ENCODE peak calls at places on chromosomes 5 and 9, in seven cellular contexts. H is IMR-90, F is H9, V is H1, I is trophoblast cell, U is mesenchymal stem cell, S is mesendoderm. P is an unnamed sample.

GRCh38 chr5:110377411-110378392 is 348.8 kb downstream of the TMEM232 start:
- DNase-seq in H (peak), F (no peak), V (no peak), I (peak), U (peak), S (peak), P (no peak)

GRCh38 chr5:20286512-20286911 is 298.5 kb upstream of the CDH18 start:
- DNase-seq in H (peak), F (no peak), V (no peak), I (no peak), U (no peak), S (no peak), P (no peak)

GRCh38 chr9:36781532-36781931 is 208.8 kb downstream of the MELK start:
- DNase-seq in H (peak), F (no peak), V (no peak), I (peak), U (no peak), S (no peak), P (no peak)

GRCh38 chr5:150317048-150318003 is 14.6 kb upstream of the ARSI start:
- DNase-seq in H (peak), F (peak), V (no peak), I (peak), U (peak), S (peak), P (no peak)

GRCh38 chr9:86600291-86600690 is 246.1 kb upstream of the TUT7 start:
- DNase-seq in H (peak), F (no peak), V (no peak), I (peak), U (peak), S (peak), P (no peak)

GRCh38 chr5:17444496-17444895 is 53.5 kb upstream of the TAF11L2 start:
- DNase-seq in H (peak), F (no peak), V (no peak), I (no peak), U (no peak), S (no peak), P (no peak)

GRCh38 chr5:33588654-33589372 is 148.0 kb downstream of the TARS1 start:
- DNase-seq in H (no peak), F (peak), V (peak), I (peak), U (no peak), S (peak), P (no peak)

GRCh38 chr5:7622498-7622897 is 226.6 kb downstream of the ADCY2 start:
- DNase-seq in H (no peak), F (no peak), V (no peak), I (no peak), U (no peak), S (no peak), P (no peak)

GRCh38 chr5:179431221-179431620 is 86.0 kb upstream of the ADAMTS2 start:
- DNase-seq in H (no peak), F (no peak), V (no peak), I (no peak), U (no peak), S (no peak), P (no peak)

GRCh38 chr9:16152276-16153065 is 599.6 kb downstream of the CCDC171 start:
- DNase-seq in H (no peak), F (no peak), V (no peak), I (no peak), U (no peak), S (no peak), P (no peak)

GRCh38 chr9:96331236-96331947 is 29.4 kb upstream of the HSD17B3 start:
- DNase-seq in H (peak), F (no peak), V (no peak), I (peak), U (no peak), S (peak), P (no peak)

GRCh38 chr5:36661446-36662220 is 55.2 kb downstream of the SLC1A3 start:
- DNase-seq in H (no peak), F (no peak), V (no peak), I (peak), U (no peak), S (no peak), P (no peak)

GRCh38 chr5:61821561-61821960 is 484.4 kb upstream of the KIF2A start:
- DNase-seq in H (no peak), F (no peak), V (no peak), I (no peak), U (no peak), S (no peak), P (no peak)

GRCh38 chr5:61827445-61827975 is 478.5 kb upstream of the KIF2A start:
- DNase-seq in H (no peak), F (no peak), V (no peak), I (peak), U (no peak), S (no peak), P (no peak)

GRCh38 chr5:61822584-61822983 is 483.4 kb upstream of the KIF2A start:
- DNase-seq in H (no peak), F (no peak), V (no peak), I (no peak), U (no peak), S (no peak), P (no peak)

GRCh38 chr5:61824396-61824795 is 481.6 kb upstream of the KIF2A start:
- DNase-seq in H (no peak), F (no peak), V (no peak), I (no peak), U (no peak), S (no peak), P (no peak)

DNA sequence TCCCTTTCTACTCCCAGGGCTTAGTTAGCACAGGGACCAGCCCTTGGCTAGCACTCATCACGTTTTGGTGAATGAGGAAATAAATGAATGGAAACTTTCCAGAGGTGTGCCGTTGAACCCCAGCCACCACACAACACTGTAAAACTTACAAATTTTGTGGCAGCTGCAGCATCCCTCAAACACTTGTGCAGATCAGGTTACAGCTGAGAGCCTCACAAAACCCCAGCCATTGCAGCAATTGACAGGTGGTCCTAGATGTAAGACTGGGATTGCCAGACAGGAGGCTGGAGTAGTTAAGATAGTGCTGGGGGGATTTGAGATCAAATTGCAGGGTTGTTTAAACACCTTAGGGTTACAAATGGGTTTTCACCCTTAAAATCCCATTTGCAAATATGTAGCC is 482.2 kb upstream of the KIF2A start:
- DNase-seq in H (no peak), F (no peak), V (no peak), I (no peak), U (no peak), S (no peak), P (no peak)
- H2BK5ac ChIP-seq in H (no peak), F (no peak), V (no peak), I (no peak), U (no peak), S (no peak), P (no peak)

GRCh38 chr9:119400607-119401006 is 31.4 kb upstream of the BRINP1 start:
- DNase-seq in H (no peak), F (no peak), V (no peak), I (no peak), U (no peak), S (no peak), P (no peak)
- H2BK5ac ChIP-seq in H (no peak), F (no peak), V (no peak), I (no peak), U (no peak), S (no peak), P (no peak)

GRCh38 chr5:176827736-176828415 is 17.5 kb downstream of the UNC5A start:
- DNase-seq in H (no peak), F (no peak), V (no peak), I (no peak), U (no peak), S (no peak), P (no peak)
- H2BK5ac ChIP-seq in H (no peak), F (no peak), V (no peak), I (no peak), U (no peak), S (no peak), P (peak)

DNA sequence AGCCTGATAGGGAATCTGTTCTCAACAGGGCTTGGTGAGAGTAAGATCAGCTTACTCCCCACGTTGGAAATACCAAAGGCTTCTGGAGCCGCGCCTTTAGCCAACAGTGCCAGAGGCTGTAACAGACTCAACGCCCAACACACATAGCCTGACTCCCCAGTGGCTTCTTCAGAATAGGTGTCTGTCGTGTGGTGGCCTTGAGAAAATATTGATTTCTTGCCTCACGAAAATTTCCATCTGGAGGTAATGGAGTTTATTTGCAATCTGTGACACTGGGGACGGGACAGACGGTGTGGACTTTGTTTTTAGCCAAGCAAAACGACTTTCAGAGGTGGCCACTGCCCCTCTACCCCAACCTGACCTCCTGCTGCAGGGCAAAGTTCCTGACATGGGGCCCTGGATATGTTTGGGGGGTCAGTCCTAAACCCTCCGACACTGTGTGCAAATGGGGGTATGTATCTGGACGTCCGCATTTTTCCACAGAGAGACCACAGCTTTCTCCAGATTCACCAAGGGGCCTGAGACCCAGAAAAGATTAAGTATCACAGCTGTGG is 189.3 kb downstream of the CDK5RAP2 start:
- DNase-seq in H (no peak), F (no peak), V (no peak), I (no peak), U (no peak), S (no peak), P (no peak)
- H2BK5ac ChIP-seq in H (no peak), F (no peak), V (no peak), I (no peak), U (no peak), S (no peak), P (no peak)

GRCh38 chr5:116666901-116667300 is 92.3 kb upstream of the SEMA6A start:
- DNase-seq in H (no peak), F (no peak), V (no peak), I (no peak), U (no peak), S (no peak), P (no peak)
- H2BK5ac ChIP-seq in H (no peak), F (no peak), V (no peak), I (no peak), U (no peak), S (no peak), P (no peak)

P was measured in neuronal stem cell.